ENCODE peak calls at places on chromosomes 2 and 18, in four cellular contexts. Z, L, W and G are unnamed samples.
A peak's percentile ranks its signal among the peaks of the same experiment; 100 is the strongest.

GRCh38 chr18:12113999-12114646 is 20.5 kb downstream of the ANKRD62 start:
- DNase-seq in L (no peak), W (no peak), Z (no peak), G (no peak)

GRCh38 chr18:26516964-26517363 is 31.4 kb downstream of the KCTD1 start:
- DNase-seq in W (no peak), Z (no peak), L (no peak), G (no peak)

GRCh38 chr2:163670929-163671328 is 64.9 kb downstream of the FIGN start:
- DNase-seq in L (no peak), Z (no peak), W (no peak), G (no peak)

GRCh38 chr18:73841661-73842060 is 306.0 kb downstream of the FBXO15 start:
- DNase-seq in W (no peak), Z (no peak), L (no peak), G (no peak)

GRCh38 chr2:239577306-239577705 is 176.5 kb upstream of the HDAC4 start:
- DNase-seq in L (no peak), W (no peak), Z (no peak), G (no peak)

GRCh38 chr2:42385225-42385624 is 24.2 kb upstream of the COX7A2L start:
- DNase-seq in W (no peak), L (peak; percentile 58), Z (peak; percentile 54), G (peak; percentile 19)

GRCh38 chr2:134408386-134408785 is 154.5 kb downstream of the MGAT5 start:
- DNase-seq in L (no peak), W (no peak), Z (no peak), G (no peak)

GRCh38 chr2:67037655-67038054 is 359.5 kb upstream of the ETAA1 start:
- DNase-seq in Z (no peak), W (no peak), L (no peak), G (no peak)

GRCh38 chr2:218020966-218021535 is 18.3 kb upstream of the TNS1 start:
- DNase-seq in L (no peak), W (no peak), Z (no peak), G (no peak)

GRCh38 chr18:22547807-22548561 is 130.3 kb upstream of the CTAGE1 start:
- DNase-seq in L (no peak), W (no peak), Z (no peak), G (no peak)

GRCh38 chr2:119486886-119487285 is 37.4 kb downstream of the SCTR start:
- DNase-seq in L (no peak), Z (no peak), W (no peak), G (no peak)

GRCh38 chr18:36211612-36212065 is 24.3 kb downstream of the MOCOS start:
- DNase-seq in Z (no peak), W (no peak), L (no peak), G (no peak)

GRCh38 chr18:78641689-78642231 is 337.9 kb upstream of the SALL3 start:
- DNase-seq in L (no peak), Z (no peak), W (no peak), G (no peak)

GRCh38 chr18:39635966-39636365 is 2070.4 kb upstream of the CELF4 start:
- DNase-seq in Z (no peak), L (no peak), W (no peak), G (no peak)

GRCh38 chr2:207311316-207312005 is 145.7 kb upstream of the KLF7 start:
- DNase-seq in W (peak; percentile 11), Z (no peak), L (peak; percentile 46), G (peak; percentile 14)

GRCh38 chr2:231454361-231454791 is 9.9 kb downstream of the NCL start:
- DNase-seq in L (no peak), Z (no peak), W (no peak), G (no peak)

GRCh38 chr2:3575534-3576324 is 669 bp downstream of the RPS7 start:
- DNase-seq in W (no peak), L (no peak), Z (no peak), G (peak; percentile 81)

GRCh38 chr2:174222154-174222553 is 26.2 kb downstream of the OLA1 start:
- DNase-seq in W (no peak), L (no peak), Z (no peak), G (no peak)

GRCh38 chr2:11128258-11128951 is 26.9 kb upstream of the SLC66A3 start:
- DNase-seq in W (no peak), L (no peak), Z (no peak), G (no peak)

GRCh38 chr2:238120463-238121298 is 17.8 kb upstream of the KLHL30 start:
- DNase-seq in W (no peak), L (no peak), Z (peak; percentile 49), G (no peak)

GRCh38 chr18:2301316-2301715 is 270.0 kb downstream of the METTL4 start:
- DNase-seq in L (no peak), Z (no peak), W (no peak), G (no peak)

GRCh38 chr2:218983263-218983970 is 1.6 kb downstream of the FEV start:
- DNase-seq in W (no peak), Z (no peak), L (no peak), G (no peak)

GRCh38 chr2:123953848-123954247 is 71.2 kb upstream of the CNTNAP5 start:
- DNase-seq in L (no peak), W (no peak), Z (no peak), G (no peak)

GRCh38 chr2:234495801-234496441 is 960 bp downstream of the ARL4C start:
- DNase-seq in W (no peak), Z (peak; percentile 27), L (no peak), G (no peak)
- TF ChIP-seq NR3C1 in W (no peak), Z (no peak), L (no peak), G (no peak)

GRCh38 chr2:193124820-193125219 is 930.1 kb upstream of the TMEFF2 start:
- DNase-seq in L (no peak), Z (no peak), W (no peak), G (no peak)
- TF ChIP-seq NR3C1 in L (no peak), Z (no peak), W (no peak), G (no peak)

DNA sequence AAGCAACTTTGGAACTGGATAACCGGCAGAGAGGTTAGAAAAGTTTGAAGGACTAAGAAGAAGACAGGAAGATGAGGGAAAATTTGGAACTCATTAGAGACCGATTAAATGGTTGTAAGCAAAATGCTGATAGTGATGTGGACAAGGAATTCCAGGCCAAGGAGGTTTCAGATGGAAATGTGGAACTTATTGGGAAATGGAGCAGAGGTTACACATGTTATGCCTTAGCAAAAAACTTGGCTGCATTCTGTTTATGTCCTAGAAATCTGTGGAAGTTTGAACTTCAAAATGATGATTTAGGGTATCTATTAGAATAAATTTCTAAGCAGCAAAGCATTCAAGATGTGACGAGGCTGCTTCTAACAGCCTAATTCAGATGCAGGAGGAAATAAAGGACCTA is 675.1 kb upstream of the SYT4 start:
- DNase-seq in L (no peak), W (no peak), Z (no peak), G (no peak)
- TF ChIP-seq NR3C1 in L (no peak), W (no peak), Z (no peak), G (no peak)

GRCh38 chr2:128543646-128544045 is 225.0 kb upstream of the HS6ST1 start:
- DNase-seq in Z (peak; percentile 45), L (no peak), W (no peak), G (no peak)

GRCh38 chr2:128541448-128541847 is 222.8 kb upstream of the HS6ST1 start:
- DNase-seq in L (no peak), Z (no peak), W (no peak), G (no peak)

GRCh38 chr2:128545085-128545484 is 226.4 kb upstream of the HS6ST1 start:
- DNase-seq in W (no peak), L (no peak), Z (no peak), G (no peak)

GRCh38 chr2:128544321-128545037 is 225.8 kb upstream of the HS6ST1 start:
- DNase-seq in Z (no peak), W (no peak), L (no peak), G (no peak)

GRCh38 chr2:128543036-128543435 is 224.4 kb upstream of the HS6ST1 start:
- DNase-seq in Z (no peak), W (no peak), L (no peak), G (no peak)
- TF ChIP-seq NR3C1 in Z (no peak), W (no peak), L (no peak), G (no peak)

GRCh38 chr2:15166878-15167277 is 394.3 kb downstream of the NBAS start:
- DNase-seq in L (no peak), Z (no peak), W (no peak), G (no peak)

GRCh38 chr2:15160602-15161001 is 400.5 kb downstream of the NBAS start:
- DNase-seq in Z (no peak), L (no peak), W (no peak), G (no peak)

GRCh38 chr2:15159751-15160177 is 401.4 kb downstream of the NBAS start:
- DNase-seq in Z (no peak), L (peak; percentile 49), W (no peak), G (peak; percentile 39)

GRCh38 chr2:15160201-15160600 is 400.9 kb downstream of the NBAS start:
- DNase-seq in Z (no peak), L (no peak), W (no peak), G (no peak)

DNA sequence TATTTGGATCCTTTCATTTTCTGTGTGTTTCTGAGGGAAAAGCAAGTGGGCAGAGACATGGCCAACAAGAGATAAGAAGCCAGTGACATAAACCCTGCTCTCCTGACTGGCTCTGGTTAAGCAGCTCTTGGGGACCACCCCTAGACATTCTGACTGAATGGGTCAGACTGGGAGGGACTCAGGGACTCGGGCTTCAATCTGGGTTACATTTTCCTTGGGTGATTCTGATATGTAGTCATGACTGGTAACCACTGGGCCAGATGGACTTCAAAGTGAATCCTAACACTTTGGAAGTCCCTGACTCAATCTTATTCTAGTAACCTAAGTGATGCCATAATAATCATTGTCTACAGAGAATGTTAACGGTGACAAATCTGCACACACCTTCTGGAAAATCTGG is 397.8 kb downstream of the NBAS start:
- DNase-seq in L (no peak), Z (no peak), W (no peak), G (no peak)
- TF ChIP-seq NR3C1 in L (no peak), Z (no peak), W (no peak), G (no peak)

GRCh38 chr2:157822993-157823392 is 53.1 kb downstream of the ACVR1 start:
- DNase-seq in W (no peak), Z (no peak), L (no peak), G (no peak)

GRCh38 chr2:157822533-157822932 is 53.6 kb downstream of the ACVR1 start:
- DNase-seq in W (no peak), L (no peak), Z (no peak), G (no peak)

GRCh38 chr2:157821519-157822131 is 54.5 kb downstream of the ACVR1 start:
- DNase-seq in L (no peak), Z (no peak), W (no peak), G (no peak)

GRCh38 chr2:157827377-157827776 is 48.8 kb downstream of the ACVR1 start:
- DNase-seq in L (no peak), Z (no peak), W (no peak), G (no peak)

DNA sequence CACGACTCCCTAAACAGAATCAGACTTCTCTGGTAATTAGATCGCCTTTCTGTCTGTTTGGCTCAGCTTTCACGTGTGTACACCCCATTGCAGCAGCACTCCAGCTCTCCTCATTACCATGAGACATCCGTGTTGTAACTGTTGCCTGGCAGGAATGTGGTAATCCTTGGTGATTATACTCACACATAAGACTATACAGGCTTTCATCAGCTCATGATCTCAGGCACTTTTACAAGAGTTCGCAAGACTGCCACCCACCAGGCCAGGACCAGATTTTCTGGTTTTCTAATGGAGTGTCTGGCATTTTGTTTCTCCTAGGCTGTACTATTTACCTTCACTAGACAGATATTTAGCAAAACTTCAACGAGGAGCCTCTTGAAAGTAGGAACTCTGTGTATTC is 50.2 kb downstream of the ACVR1 start:
- DNase-seq in W (no peak), Z (no peak), L (no peak), G (no peak)
- TF ChIP-seq NR3C1 in W (no peak), Z (no peak), L (no peak), G (no peak)